ENCODE peak calls at places on chromosomes 5 and 9, in five cellular contexts. One of them, this sample, is unnamed.

GRCh38 chr9:34493972-34494535 is 28.7 kb downstream of the ENHO start:
- DNase-seq in trophoblast cell: peak; percentile 17
- DNase-seq in SJSA1: no peak
- DNase-seq in psoas muscle: peak; percentile 73
- DNase-seq in A549: peak; percentile 19
- DNase-seq in this sample: peak; percentile 47

GRCh38 chr5:62001640-62002039 is 304.4 kb upstream of the KIF2A start:
- DNase-seq in psoas muscle: no peak
- DNase-seq in A549: no peak
- DNase-seq in SJSA1: no peak
- DNase-seq in trophoblast cell: peak; percentile 35
- DNase-seq in this sample: no peak

GRCh38 chr5:142866563-142867275 is 96.5 kb downstream of the ARHGAP26 start:
- DNase-seq in A549: peak; percentile 82
- DNase-seq in SJSA1: peak; percentile 93
- DNase-seq in psoas muscle: no peak
- DNase-seq in trophoblast cell: peak; percentile 92
- DNase-seq in this sample: peak; percentile 74

GRCh38 chr5:112403069-112403468 is 16.0 kb downstream of the EPB41L4A start:
- DNase-seq in A549: no peak
- DNase-seq in psoas muscle: no peak
- DNase-seq in SJSA1: no peak
- DNase-seq in trophoblast cell: no peak
- DNase-seq in this sample: no peak

GRCh38 chr5:79378510-79379186 is 135.3 kb downstream of the HOMER1 start:
- DNase-seq in trophoblast cell: no peak
- DNase-seq in SJSA1: no peak
- DNase-seq in psoas muscle: no peak
- DNase-seq in A549: no peak
- DNase-seq in this sample: no peak

GRCh38 chr5:179963375-179963774 is 55.7 kb upstream of the TBC1D9B start:
- DNase-seq in SJSA1: no peak
- DNase-seq in trophoblast cell: no peak
- DNase-seq in A549: no peak
- DNase-seq in psoas muscle: no peak
- DNase-seq in this sample: no peak

GRCh38 chr9:72526901-72527800 is 5.7 kb downstream of the TMC1 start:
- DNase-seq in trophoblast cell: peak; percentile 56
- DNase-seq in psoas muscle: peak; percentile 83
- DNase-seq in A549: peak; percentile 88
- DNase-seq in SJSA1: peak; percentile 79
- DNase-seq in this sample: peak; percentile 85

GRCh38 chr9:132662152-132662945 is 7.4 kb downstream of the DDX31 start:
- DNase-seq in A549: no peak
- DNase-seq in psoas muscle: no peak
- DNase-seq in SJSA1: no peak
- DNase-seq in trophoblast cell: no peak
- DNase-seq in this sample: no peak

GRCh38 chr5:157600252-157600651 is 24.7 kb upstream of the ADAM19 start:
- DNase-seq in SJSA1: no peak
- DNase-seq in psoas muscle: no peak
- DNase-seq in A549: no peak
- DNase-seq in trophoblast cell: no peak
- DNase-seq in this sample: no peak

GRCh38 chr9:26746357-26747072 is 146.1 kb downstream of the CAAP1 start:
- DNase-seq in A549: peak; percentile 71
- DNase-seq in trophoblast cell: peak; percentile 55
- DNase-seq in SJSA1: no peak
- DNase-seq in psoas muscle: no peak
- DNase-seq in this sample: no peak

GRCh38 chr5:74294231-74294705 is 346.3 kb downstream of the ENC1 start:
- DNase-seq in SJSA1: no peak
- DNase-seq in A549: no peak
- DNase-seq in trophoblast cell: no peak
- DNase-seq in psoas muscle: no peak
- DNase-seq in this sample: no peak

GRCh38 chr5:180668835-180669596 is 19.6 kb upstream of the FLT4 start:
- DNase-seq in A549: no peak
- DNase-seq in trophoblast cell: no peak
- DNase-seq in SJSA1: no peak
- DNase-seq in psoas muscle: no peak
- DNase-seq in this sample: no peak

GRCh38 chr9:69295872-69296562 is 29.0 kb upstream of the ENTREP1 start:
- DNase-seq in psoas muscle: peak; percentile 56
- DNase-seq in SJSA1: no peak
- DNase-seq in A549: no peak
- DNase-seq in trophoblast cell: no peak
- DNase-seq in this sample: no peak

GRCh38 chr9:37302277-37302676 is 120.2 kb upstream of the GRHPR start:
- DNase-seq in SJSA1: no peak
- DNase-seq in A549: no peak
- DNase-seq in trophoblast cell: no peak
- DNase-seq in psoas muscle: no peak
- DNase-seq in this sample: no peak

GRCh38 chr9:97851450-97851883 is 1.6 kb upstream of the FOXE1 start:
- DNase-seq in trophoblast cell: no peak
- DNase-seq in psoas muscle: no peak
- DNase-seq in A549: no peak
- DNase-seq in SJSA1: no peak
- DNase-seq in this sample: no peak

GRCh38 chr9:15018238-15018637 is 108.0 kb upstream of the FREM1 start:
- DNase-seq in psoas muscle: no peak
- DNase-seq in SJSA1: no peak
- DNase-seq in A549: no peak
- DNase-seq in trophoblast cell: peak; percentile 91
- DNase-seq in this sample: no peak

GRCh38 chr5:78127875-78128274 is 166.6 kb downstream of the AP3B1 start:
- DNase-seq in psoas muscle: no peak
- DNase-seq in trophoblast cell: no peak
- DNase-seq in A549: peak; percentile 32
- DNase-seq in SJSA1: no peak
- DNase-seq in this sample: no peak

GRCh38 chr5:56309262-56309826 is 76.2 kb upstream of the ANKRD55 start:
- DNase-seq in trophoblast cell: no peak
- DNase-seq in A549: no peak
- DNase-seq in SJSA1: no peak
- DNase-seq in psoas muscle: no peak
- DNase-seq in this sample: no peak

GRCh38 chr5:92019376-92019990 is 636.4 kb upstream of the ARRDC3 start:
- DNase-seq in psoas muscle: no peak
- DNase-seq in SJSA1: no peak
- DNase-seq in trophoblast cell: no peak
- DNase-seq in A549: peak; percentile 54
- DNase-seq in this sample: peak; percentile 41

GRCh38 chr5:9861664-9862256 is 231.6 kb upstream of the TAS2R1 start:
- DNase-seq in SJSA1: no peak
- DNase-seq in trophoblast cell: no peak
- DNase-seq in A549: no peak
- DNase-seq in psoas muscle: no peak
- DNase-seq in this sample: no peak

GRCh38 chr5:143311955-143312354 is 91.5 kb downstream of the NR3C1 start:
- DNase-seq in trophoblast cell: no peak
- DNase-seq in psoas muscle: no peak
- DNase-seq in SJSA1: peak; percentile 56
- DNase-seq in A549: no peak
- DNase-seq in this sample: no peak

GRCh38 chr9:77802512-77803293 is 154.6 kb upstream of the GNA14 start:
- DNase-seq in trophoblast cell: no peak
- DNase-seq in A549: no peak
- DNase-seq in psoas muscle: no peak
- DNase-seq in SJSA1: no peak
- DNase-seq in this sample: no peak

DNA sequence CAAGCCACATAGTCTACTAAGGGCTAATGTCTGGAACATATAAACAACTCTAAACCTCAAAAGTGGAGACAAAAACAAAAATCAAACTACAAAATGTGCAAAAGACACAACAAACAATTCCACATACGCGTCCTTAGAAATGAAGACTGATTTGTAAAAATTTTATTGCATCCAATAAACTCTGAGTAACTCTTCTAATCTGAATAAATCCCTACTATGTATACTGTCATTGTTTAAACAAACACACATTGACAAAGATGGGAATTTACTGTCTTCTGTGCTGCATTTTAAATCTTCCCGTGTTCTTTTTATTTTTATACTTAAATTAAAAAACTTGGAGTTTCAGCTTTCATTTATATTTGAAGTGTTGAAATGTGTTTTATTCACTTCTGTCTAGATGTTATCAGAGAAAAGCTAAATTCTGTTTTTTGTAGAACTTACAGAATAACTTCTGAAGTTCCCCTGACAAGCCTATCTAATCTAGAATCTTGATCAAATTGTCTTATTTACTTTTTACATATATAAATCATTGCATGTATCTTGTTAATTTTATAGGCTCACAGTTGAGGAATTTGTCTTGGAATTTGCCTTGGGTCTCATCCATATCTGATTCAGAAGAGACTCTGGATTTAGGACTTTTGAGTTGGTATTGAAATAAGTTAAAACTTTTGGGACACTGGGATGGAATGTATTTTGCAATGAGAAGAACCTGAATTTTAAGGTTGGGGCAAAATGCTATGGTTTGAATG is 2064.3 kb upstream of the C9orf72 start:
- DNase-seq in psoas muscle: no peak
- DNase-seq in SJSA1: no peak
- DNase-seq in trophoblast cell: no peak
- DNase-seq in A549: no peak
- DNase-seq in this sample: no peak
- H3K27ac ChIP-seq in psoas muscle: no peak overlapping the region
- H3K27ac ChIP-seq in SJSA1: no peak overlapping the region
- H3K27ac ChIP-seq in trophoblast cell: no peak overlapping the region
- H3K27ac ChIP-seq in A549: no peak overlapping the region
- H3K27ac ChIP-seq in this sample: no peak overlapping the region

GRCh38 chr9:108786756-108787663 is 68.8 kb downstream of the ACTL7B start:
- DNase-seq in A549: peak; percentile 25
- DNase-seq in SJSA1: peak; percentile 36
- DNase-seq in trophoblast cell: no peak
- DNase-seq in psoas muscle: no peak
- DNase-seq in this sample: no peak
- H3K27ac ChIP-seq in A549: peak overlapping the region; percentile 67
- H3K27ac ChIP-seq in SJSA1: no peak overlapping the region
- H3K27ac ChIP-seq in trophoblast cell: no peak overlapping the region
- H3K27ac ChIP-seq in psoas muscle: no peak overlapping the region
- H3K27ac ChIP-seq in this sample: no peak overlapping the region

GRCh38 chr9:127816728-127817127 is 14.0 kb downstream of the FPGS start:
- DNase-seq in A549: no peak
- DNase-seq in SJSA1: no peak
- DNase-seq in trophoblast cell: no peak
- DNase-seq in psoas muscle: no peak
- DNase-seq in this sample: no peak
- H3K27ac ChIP-seq in A549: no peak overlapping the region
- H3K27ac ChIP-seq in SJSA1: no peak overlapping the region
- H3K27ac ChIP-seq in trophoblast cell: no peak overlapping the region
- H3K27ac ChIP-seq in psoas muscle: peak overlapping the region; percentile 78
- H3K27ac ChIP-seq in this sample: no peak overlapping the region

GRCh38 chr5:39178171-39178570 is 41.2 kb downstream of the FYB1 start:
- DNase-seq in trophoblast cell: no peak
- DNase-seq in SJSA1: no peak
- DNase-seq in psoas muscle: no peak
- DNase-seq in A549: peak; percentile 27
- DNase-seq in this sample: no peak

GRCh38 chr5:39173069-39173468 is 46.3 kb downstream of the FYB1 start:
- DNase-seq in trophoblast cell: no peak
- DNase-seq in A549: no peak
- DNase-seq in psoas muscle: no peak
- DNase-seq in SJSA1: no peak
- DNase-seq in this sample: no peak

GRCh38 chr5:39177629-39177959 is 41.8 kb downstream of the FYB1 start:
- DNase-seq in trophoblast cell: no peak
- DNase-seq in A549: no peak
- DNase-seq in SJSA1: no peak
- DNase-seq in psoas muscle: no peak
- DNase-seq in this sample: no peak

GRCh38 chr5:39176740-39177628 is 42.4 kb downstream of the FYB1 start:
- DNase-seq in SJSA1: no peak
- DNase-seq in trophoblast cell: no peak
- DNase-seq in A549: no peak
- DNase-seq in psoas muscle: no peak
- DNase-seq in this sample: no peak

DNA sequence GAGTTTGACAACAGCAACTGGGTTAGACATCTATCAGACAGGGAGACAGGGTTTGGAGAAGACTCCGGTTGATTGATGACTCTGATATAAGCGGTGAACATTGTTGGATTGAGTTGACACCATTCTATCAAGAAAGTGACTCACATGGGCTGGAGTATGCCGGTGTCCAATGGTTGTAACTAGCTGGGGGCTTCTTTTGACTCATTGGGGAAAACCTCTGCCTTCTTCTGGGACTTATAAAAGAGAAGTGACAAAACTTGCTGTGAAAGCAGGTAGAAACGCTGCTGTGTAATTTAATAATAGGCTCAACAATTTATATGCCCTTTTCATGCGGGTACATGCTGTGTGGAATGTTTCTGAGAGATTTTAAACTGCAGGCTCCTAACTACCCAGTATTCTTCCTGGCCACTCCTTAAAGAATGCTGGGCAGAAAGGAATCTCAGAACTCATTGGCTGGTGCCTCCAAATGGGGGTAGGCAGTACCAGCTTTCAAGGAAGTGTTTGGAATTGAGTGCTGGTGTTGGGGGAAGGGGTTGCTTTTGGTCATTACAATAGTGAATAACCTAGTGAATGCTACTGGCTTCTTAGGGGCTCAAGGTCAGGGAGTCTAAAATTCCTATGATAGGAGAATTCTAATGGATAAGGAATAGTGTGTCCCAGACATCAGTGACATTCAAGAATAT is 43.9 kb downstream of the FYB1 start:
- DNase-seq in A549: no peak
- DNase-seq in trophoblast cell: peak; percentile 57
- DNase-seq in psoas muscle: no peak
- DNase-seq in SJSA1: no peak
- DNase-seq in this sample: no peak
- H3K27ac ChIP-seq in A549: peak overlapping the region; percentile 30
- H3K27ac ChIP-seq in trophoblast cell: no peak overlapping the region
- H3K27ac ChIP-seq in psoas muscle: no peak overlapping the region
- H3K27ac ChIP-seq in SJSA1: no peak overlapping the region
- H3K27ac ChIP-seq in this sample: no peak overlapping the region